ENCODE peak calls at places on chromosomes 2 and 18, in five cellular contexts. I is iris pigment epithelial cell; Q is activated naive CD8-positive, alpha-beta T cell treated with anti-CD3 and anti-CD28 coated beads, Interleukin-2, amount 10 ng/mL, durations not matched to agents 7 days and 5 days; W is aorta; Y is activated T-cell treated with anti-CD3 and anti-CD28 coated beads, Interleukin-2, amount 50 U/mL, for 4 hours. E is an unnamed sample.

GRCh38 chr2:215434447-215435260 is 1.2 kb downstream of the FN1 start:
- DNase-seq in I (peak; percentile 40), Q (no peak), W (no peak), Y (no peak), E (no peak)

GRCh38 chr18:66560092-66560491 is 43.8 kb downstream of the CDH19 start:
- DNase-seq in Y (no peak), W (no peak), Q (no peak), I (peak; percentile 27), E (peak; percentile 4)

GRCh38 chr2:113809076-113809475 is 52.6 kb upstream of the SLC35F5 start:
- DNase-seq in Q (no peak), I (no peak), W (no peak), Y (no peak), E (no peak)

GRCh38 chr18:79062806-79063205 is 6.4 kb upstream of the ATP9B start:
- DNase-seq in Q (no peak), Y (no peak), W (no peak), I (no peak), E (no peak)

GRCh38 chr2:62404948-62405347 is 101.0 kb downstream of the TMEM17 start:
- DNase-seq in I (no peak), Y (no peak), Q (no peak), W (no peak), E (no peak)

GRCh38 chr2:27370816-27371620 is 602 bp downstream of the SNX17 start:
- DNase-seq in I (peak; percentile 75), Y (no peak), W (peak; percentile 83), Q (no peak), E (no peak)

GRCh38 chr2:241989074-241989473 is 119.5 kb downstream of the RTP5 start:
- DNase-seq in W (no peak), Y (no peak), I (no peak), Q (no peak), E (no peak)

GRCh38 chr2:64745562-64745961 is 91.8 kb upstream of the SERTAD2 start:
- DNase-seq in I (no peak), Y (no peak), Q (no peak), W (no peak), E (no peak)

GRCh38 chr18:50724631-50725235 is 95.1 kb downstream of the MRO start:
- DNase-seq in Y (no peak), Q (no peak), I (no peak), W (no peak), E (no peak)

GRCh38 chr2:50746526-50746925 is 285.4 kb downstream of the NRXN1 start:
- DNase-seq in Y (no peak), W (no peak), I (peak; percentile 32), Q (no peak), E (peak; percentile 26)

GRCh38 chr2:174492963-174493431 is 6.2 kb upstream of the GPR155 start:
- DNase-seq in I (no peak), Y (peak; percentile 42), W (no peak), Q (peak; percentile 64), E (no peak)

GRCh38 chr2:96556441-96557330 is 20.1 kb downstream of the ARID5A start:
- DNase-seq in Q (no peak), W (peak; percentile 81), I (peak; percentile 81), Y (peak; percentile 54), E (no peak)

GRCh38 chr2:190507135-190507534 is 27.4 kb downstream of the NEMP2 start:
- DNase-seq in Q (no peak), W (no peak), I (no peak), Y (no peak), E (no peak)

GRCh38 chr2:180374502-180375281 is 367.6 kb upstream of the CWC22 start:
- DNase-seq in I (no peak), W (no peak), Q (no peak), Y (no peak), E (no peak)

GRCh38 chr18:79944126-79944731 is 7.2 kb downstream of the SLC66A2 start:
- DNase-seq in I (no peak), Y (no peak), W (peak; percentile 59), Q (peak; percentile 54), E (no peak)

GRCh38 chr2:68643011-68643873 is at the start of gene PROKR1:
- DNase-seq in Y (no peak), I (peak; percentile 11), Q (peak; percentile 55), W (peak; percentile 81), E (peak; percentile 62)

GRCh38 chr2:238908960-238909951 is 61.4 kb downstream of the TWIST2 start:
- DNase-seq in Y (no peak), W (no peak), Q (no peak), I (peak; percentile 62), E (no peak)

GRCh38 chr2:162963156-162963555 is 124.6 kb upstream of the KCNH7 start:
- DNase-seq in W (no peak), Y (no peak), Q (no peak), I (no peak), E (no peak)

GRCh38 chr2:64434039-64434657 is 19.8 kb upstream of the LGALSL start:
- DNase-seq in I (no peak), Q (no peak), Y (no peak), W (no peak), E (no peak)

GRCh38 chr2:23502096-23502495 is 117.1 kb downstream of the KLHL29 start:
- DNase-seq in Q (no peak), I (no peak), Y (no peak), W (no peak), E (no peak)

GRCh38 chr2:20195431-20195830 is 29.5 kb downstream of the SDC1 start:
- DNase-seq in Q (no peak), W (no peak), Y (no peak), I (no peak), E (no peak)

GRCh38 chr18:22005191-22005824 is 164.1 kb upstream of the GATA6 start:
- DNase-seq in Q (no peak), I (peak; percentile 9), Y (no peak), W (no peak), E (no peak)

GRCh38 chr2:183070942-183071844 is 7.4 kb upstream of the DUSP19 start:
- DNase-seq in Y (no peak), W (no peak), Q (no peak), I (peak; percentile 60), E (peak; percentile 43)

GRCh38 chr2:64018715-64019082 is 529 bp downstream of the VPS54 start:
- DNase-seq in I (peak; percentile 25), Q (no peak), W (peak; percentile 85), Y (peak; percentile 32), E (peak; percentile 31)

GRCh38 chr2:11839916-11840315 is 93.5 kb downstream of the LPIN1 start:
- DNase-seq in I (no peak), Q (no peak), Y (no peak), W (no peak), E (no peak)

GRCh38 chr2:230668939-230669303 is 43.7 kb upstream of the CAB39 start:
- DNase-seq in Y (no peak), Q (no peak), W (no peak), I (no peak), E (no peak)

GRCh38 chr18:54269924-54270844 is 867 bp downstream of the POLI start:
- DNase-seq in Y (peak; percentile 12), I (peak; percentile 44), W (no peak), Q (no peak), E (peak; percentile 21)

GRCh38 chr2:100744589-100744988 is 75.3 kb upstream of the NPAS2 start:
- DNase-seq in Q (no peak), I (peak; percentile 78), Y (no peak), W (no peak), E (no peak)

GRCh38 chr2:224776795-224777562 is 60.8 kb upstream of the CCDC195 start:
- DNase-seq in Y (no peak), W (no peak), Q (no peak), I (no peak), E (no peak)